ENCODE peak calls at places on chromosomes 7 and 10, in ten cellular contexts. I is PC-9; D is tibial nerve; S is endothelial cell; V is AG10803; X is kidney; J is bronchial epithelial cell; Z is cardiac fibroblast; N is tibial artery; G is CD8-positive, alpha-beta T cell. K is an unnamed sample.

GRCh38 chr10:33201971-33202370 is 132.5 kb downstream of the NRP1 start:
- DNase-seq in V (no peak), X (no peak), I (no peak), N (no peak), D (no peak), J (no peak), G (no peak), Z (no peak), S (no peak), K (no peak)

GRCh38 chr7:130365511-130366441 is 14.5 kb upstream of the CPA1 start:
- DNase-seq in X (no peak), J (peak), Z (peak), I (peak), S (no peak), G (no peak), D (peak), N (no peak), V (peak), K (no peak)

GRCh38 chr7:95675016-95675415 is 78.7 kb upstream of the PDK4 start:
- DNase-seq in X (no peak), D (no peak), G (no peak), Z (no peak), S (no peak), N (no peak), V (no peak), I (no peak), J (no peak), K (no peak)

GRCh38 chr7:28354601-28355062 is 57.7 kb upstream of the CREB5 start:
- DNase-seq in D (no peak), N (no peak), V (peak), X (no peak), S (no peak), G (no peak), J (peak), Z (peak), I (peak), K (no peak)

GRCh38 chr10:18501198-18501597 is 150.2 kb downstream of the NSUN6 start:
- DNase-seq in I (no peak), G (no peak), X (no peak), N (no peak), V (peak), S (no peak), D (no peak), Z (peak), J (peak), K (peak)

GRCh38 chr10:117075064-117075463 is 63.0 kb downstream of the VAX1 start:
- DNase-seq in N (no peak), Z (peak), D (no peak), G (no peak), J (peak), I (peak), V (peak), S (no peak), X (no peak), K (no peak)

GRCh38 chr7:92778972-92779371 is 57.4 kb downstream of the CDK6 start:
- DNase-seq in V (peak), G (no peak), X (no peak), Z (peak), D (peak), I (no peak), S (no peak), J (no peak), N (peak), K (no peak)

GRCh38 chr7:6536899-6537298 is 14.4 kb downstream of the GRID2IP start:
- DNase-seq in D (no peak), Z (no peak), I (no peak), V (no peak), X (no peak), N (no peak), J (no peak), G (no peak), S (peak), K (no peak)

GRCh38 chr7:55055479-55055878 is 36.7 kb downstream of the EGFR start:
- DNase-seq in G (no peak), Z (peak), X (no peak), V (peak), J (peak), I (no peak), D (no peak), N (no peak), S (no peak), K (no peak)

GRCh38 chr7:10239643-10240345 is 733.9 kb upstream of the PHF14 start:
- DNase-seq in Z (no peak), V (no peak), D (no peak), X (no peak), N (no peak), J (no peak), G (no peak), I (no peak), S (no peak), K (no peak)

GRCh38 chr10:79491171-79491835 is 21.0 kb upstream of the EIF5AL1 start:
- DNase-seq in V (no peak), N (no peak), I (no peak), D (no peak), J (no peak), G (no peak), Z (no peak), S (no peak), X (no peak), K (peak)

GRCh38 chr7:130529417-130529816 is 37.5 kb downstream of the MEST start:
- DNase-seq in Z (no peak), N (no peak), J (no peak), D (no peak), V (peak), I (no peak), X (no peak), S (no peak), G (no peak), K (no peak)

GRCh38 chr7:31493714-31494181 is 20.1 kb upstream of the ITPRID1 start:
- DNase-seq in Z (no peak), N (no peak), D (no peak), J (peak), I (peak), G (no peak), V (no peak), X (no peak), S (no peak), K (no peak)

GRCh38 chr10:77724820-77725219 is 87.2 kb upstream of the KCNMA1 start:
- DNase-seq in G (no peak), J (no peak), I (no peak), Z (no peak), S (no peak), X (no peak), D (no peak), V (no peak), N (no peak), K (no peak)

GRCh38 chr10:67763499-67764011 is 67.6 kb upstream of the CTNNA3 start:
- DNase-seq in J (peak), I (peak), Z (peak), N (peak), S (peak), X (peak), D (peak), G (peak), V (peak), K (peak)

GRCh38 chr10:78535716-78536218 is 502.1 kb downstream of the RPS24 start:
- DNase-seq in I (no peak), V (no peak), G (no peak), Z (no peak), N (no peak), J (no peak), X (no peak), D (no peak), S (no peak), K (no peak)

GRCh38 chr10:91614254-91614624 is 18.6 kb downstream of the PPP1R3C start:
- DNase-seq in X (no peak), G (no peak), J (no peak), V (peak), S (no peak), Z (peak), D (no peak), I (peak), N (no peak), K (no peak)

GRCh38 chr10:12615296-12616220 is 266.2 kb downstream of the CAMK1D start:
- DNase-seq in D (no peak), J (no peak), V (no peak), N (no peak), Z (no peak), X (no peak), I (no peak), S (no peak), G (no peak), K (no peak)

DNA sequence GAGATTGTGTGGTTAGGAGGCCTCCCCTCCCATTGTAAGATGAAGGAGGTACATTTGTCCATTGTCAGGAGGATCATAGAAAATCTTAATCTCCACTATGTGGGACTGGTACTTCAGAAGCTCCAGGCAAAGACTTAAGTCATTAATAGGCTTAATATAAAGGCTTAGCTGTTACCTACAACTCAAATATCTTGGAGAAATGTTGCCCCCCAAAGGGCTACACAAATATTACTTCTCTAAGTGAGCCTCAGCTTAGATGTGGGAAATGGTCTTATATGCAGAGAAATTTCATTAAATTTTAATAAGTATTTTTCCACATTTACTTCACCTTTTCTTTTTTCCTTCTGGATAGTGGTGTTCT is 27.2 kb downstream of the TAS2R41 start:
- DNase-seq in I (no peak), D (no peak), Z (no peak), S (no peak), X (no peak), G (no peak), V (no peak), N (no peak), J (no peak), K (no peak)
- TF ChIP-seq CTCF in I (peak), D (no peak), Z (no peak), S (no peak), X (no peak), G (no peak), V (no peak), N (no peak), J (no peak), K (no peak)

DNA sequence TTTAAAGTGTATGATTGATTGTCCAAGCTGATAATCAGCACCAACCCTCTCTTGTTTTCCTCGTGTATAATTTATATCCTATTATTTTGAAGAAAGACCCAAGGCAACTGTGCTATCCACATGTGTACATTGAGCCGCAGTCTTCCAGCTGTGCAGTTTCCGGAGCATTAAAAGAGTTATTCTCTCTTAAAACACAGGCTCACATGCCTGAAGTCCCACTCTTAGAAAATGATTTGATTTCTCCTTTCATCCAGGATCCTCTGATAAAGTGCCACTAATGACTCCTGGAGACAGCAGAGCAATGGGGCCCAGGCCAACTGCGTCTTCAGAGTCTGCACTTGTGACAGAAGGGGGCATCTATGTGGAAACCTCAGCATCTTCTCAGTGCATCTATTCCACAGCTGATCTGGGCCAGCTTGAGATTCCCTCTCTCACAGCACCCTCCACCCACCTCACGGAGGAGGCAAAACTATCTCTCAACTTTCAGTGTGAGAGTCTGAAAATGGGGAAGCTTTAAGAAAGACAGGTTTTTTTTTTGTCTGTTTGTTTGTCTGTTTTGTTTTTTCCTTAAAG is 482.1 kb upstream of the AKR1E2 start:
- DNase-seq in G (no peak), I (no peak), N (no peak), D (no peak), X (no peak), J (no peak), S (no peak), Z (no peak), V (peak), K (no peak)
- TF ChIP-seq CTCF in G (no peak), I (no peak), N (no peak), D (no peak), X (no peak), J (no peak), S (no peak), Z (no peak), V (peak), K (no peak)

GRCh38 chr10:24727811-24728210 is 4.1 kb upstream of the ARHGAP21 start:
- DNase-seq in Z (no peak), J (no peak), V (no peak), I (no peak), G (no peak), N (no peak), X (no peak), S (peak), D (no peak), K (no peak)
- TF ChIP-seq CTCF in Z (no peak), J (no peak), V (peak), I (no peak), G (no peak), N (no peak), X (no peak), S (no peak), D (no peak), K (no peak)

GRCh38 chr7:143906176-143906575 is 4.2 kb upstream of the TCAF1 start:
- DNase-seq in D (no peak), X (no peak), Z (no peak), N (no peak), J (no peak), I (no peak), S (no peak), V (no peak), G (no peak), K (no peak)

GRCh38 chr7:143901360-143901709 is 641 bp downstream of the TCAF1 start:
- DNase-seq in N (peak), Z (peak), S (no peak), I (no peak), X (peak), D (peak), V (peak), G (no peak), J (peak), K (no peak)

GRCh38 chr7:143898810-143899209 is 3.2 kb downstream of the TCAF1 start:
- DNase-seq in I (no peak), N (no peak), G (no peak), Z (no peak), S (no peak), D (no peak), V (no peak), J (no peak), X (no peak), K (no peak)

GRCh38 chr7:143900230-143900766 is 1.7 kb downstream of the TCAF1 start:
- DNase-seq in G (no peak), I (peak), S (no peak), D (no peak), N (no peak), X (peak), Z (peak), J (peak), V (no peak), K (no peak)

GRCh38 chr7:143901710-143902587 is at the start of gene TCAF1:
- DNase-seq in I (peak), J (peak), G (peak), N (peak), X (peak), D (peak), V (peak), Z (peak), S (peak), K (peak)
- TF ChIP-seq CTCF in I (peak), J (peak), G (no peak), N (no peak), X (peak), D (peak), V (peak), Z (peak), S (peak), K (peak)

GRCh38 chr10:42973411-42973810 is 103.5 kb upstream of the RET start:
- DNase-seq in D (no peak), S (no peak), X (peak), J (no peak), N (no peak), V (no peak), G (no peak), I (no peak), Z (no peak), K (no peak)
- TF ChIP-seq CTCF in D (no peak), S (no peak), X (no peak), J (no peak), N (no peak), V (no peak), G (no peak), I (no peak), Z (no peak), K (no peak)

DNA sequence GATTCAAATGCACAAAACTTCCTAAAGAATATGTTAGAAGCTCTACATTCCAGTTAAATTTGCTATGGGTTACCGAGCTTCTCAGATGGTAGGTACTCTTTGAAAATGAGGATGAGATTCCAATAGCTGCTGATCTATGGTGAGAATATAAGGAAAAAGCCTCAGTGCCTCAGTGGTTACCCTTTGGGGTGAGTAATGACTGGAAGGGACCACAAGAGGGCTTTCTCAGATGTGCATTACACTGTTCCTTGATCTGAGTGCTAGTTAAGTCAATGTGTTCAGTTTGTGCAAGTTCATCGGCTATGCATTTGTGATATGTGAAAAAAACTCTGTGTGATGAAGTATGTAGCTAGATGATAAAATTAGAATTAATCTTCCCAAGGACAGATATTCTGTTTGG is 3.5 kb downstream of the NRCAM start:
- DNase-seq in S (no peak), Z (peak), G (no peak), I (no peak), V (peak), D (no peak), J (peak), X (no peak), N (no peak), K (peak)
- TF ChIP-seq CTCF in S (no peak), Z (peak), G (peak), I (peak), V (peak), D (peak), J (peak), X (peak), N (no peak), K (peak)

K was measured in GM10248.